ENCODE peak calls at places on chromosomes 13 and 19, in ten cellular contexts. B, M, T, X, Z, K, E, W, D and U are unnamed samples.

GRCh38 chr19:16323532-16323931 is 1.1 kb upstream of the KLF2 start:
- DNase-seq in K (no peak), D (no peak), M (no peak), Z (no peak), T (no peak), W (no peak), X (no peak), E (no peak), B (no peak), U (no peak)

GRCh38 chr19:17333611-17334413 is 843 bp downstream of the ANO8 start:
- DNase-seq in E (peak; percentile 48), D (peak; percentile 65), W (peak; percentile 32), T (peak; percentile 64), Z (peak; percentile 77), M (peak; percentile 74), B (peak; percentile 72), K (peak; percentile 69), X (peak; percentile 67), U (no peak)

GRCh38 chr13:19153782-19154450 is 27.7 kb downstream of the TUBA3C start:
- DNase-seq in T (no peak), W (peak; percentile 31), D (no peak), B (no peak), K (no peak), X (no peak), E (no peak), Z (no peak), M (no peak), U (no peak)

GRCh38 chr13:107806726-107807125 is 408.6 kb downstream of the LIG4 start:
- DNase-seq in T (no peak), X (no peak), E (no peak), Z (no peak), B (no peak), W (no peak), D (no peak), K (no peak), M (no peak), U (no peak)

GRCh38 chr19:5170329-5170745 is 170.3 kb downstream of the PTPRS start:
- DNase-seq in M (no peak), E (peak; percentile 21), K (no peak), T (peak; percentile 42), X (peak; percentile 53), B (no peak), D (no peak), W (peak; percentile 45), Z (no peak), U (no peak)

GRCh38 chr19:49294401-49294800 is 30.6 kb downstream of the SLC6A16 start:
- DNase-seq in W (no peak), E (no peak), B (no peak), X (no peak), T (no peak), Z (no peak), M (no peak), K (no peak), D (no peak), U (no peak)

GRCh38 chr19:50975766-50976165 is 6.4 kb upstream of the KLK6 start:
- DNase-seq in X (no peak), E (no peak), K (no peak), Z (peak; percentile 12), W (no peak), B (no peak), D (no peak), T (no peak), M (no peak), U (no peak)

GRCh38 chr19:21094347-21095025 is 12.5 kb downstream of the ZNF714 start:
- DNase-seq in D (no peak), X (no peak), W (no peak), B (no peak), T (no peak), Z (peak; percentile 19), E (no peak), M (no peak), K (no peak), U (no peak)

GRCh38 chr19:30319876-30320275 is 52.3 kb upstream of the ZNF536 start:
- DNase-seq in E (no peak), T (no peak), B (no peak), X (no peak), Z (no peak), M (no peak), W (no peak), K (no peak), D (no peak), U (no peak)

GRCh38 chr13:113373811-113374485 is 10.0 kb upstream of the GRTP1 start:
- DNase-seq in W (no peak), M (no peak), K (no peak), B (no peak), T (no peak), D (no peak), X (no peak), E (no peak), Z (no peak), U (no peak)

GRCh38 chr19:33335446-33335845 is 33.1 kb upstream of the CEBPA start:
- DNase-seq in W (no peak), E (no peak), K (no peak), M (no peak), X (no peak), Z (no peak), T (no peak), B (no peak), D (no peak), U (no peak)

GRCh38 chr19:4012092-4012974 is 4.8 kb downstream of the PIAS4 start:
- DNase-seq in Z (no peak), W (peak; percentile 89), X (no peak), T (no peak), E (no peak), B (peak; percentile 11), D (no peak), M (no peak), K (no peak), U (peak; percentile 81)

GRCh38 chr13:72384879-72385278 is 342.6 kb downstream of the MZT1 start:
- DNase-seq in T (no peak), M (no peak), W (peak; percentile 7), D (peak; percentile 78), E (no peak), B (no peak), X (no peak), Z (peak; percentile 63), K (no peak), U (no peak)

GRCh38 chr19:51258761-51259160 is 7.9 kb downstream of the SIGLECL1 start:
- DNase-seq in W (no peak), T (no peak), K (no peak), E (no peak), M (no peak), Z (no peak), B (no peak), X (no peak), D (no peak), U (no peak)

GRCh38 chr19:10442698-10443097 is 22.4 kb downstream of the PDE4A start:
- DNase-seq in M (no peak), K (no peak), D (no peak), B (no peak), Z (no peak), T (no peak), X (no peak), W (no peak), E (no peak), U (no peak)

GRCh38 chr13:50379584-50379983 is 364.3 kb downstream of the KCNRG start:
- DNase-seq in M (no peak), K (no peak), X (no peak), T (no peak), D (no peak), Z (peak; percentile 93), W (no peak), E (no peak), B (no peak), U (no peak)

GRCh38 chr13:78024996-78025395 is 106.4 kb upstream of the EDNRB start:
- DNase-seq in E (no peak), W (no peak), K (no peak), B (no peak), D (no peak), Z (no peak), M (no peak), X (no peak), T (no peak), U (no peak)